ENCODE peak calls at places on chromosomes 6 and 20, in four cellular contexts. F is HepG2, M is K562, X is SK-N-SH. H is an unnamed sample. For H3K4me1, the result is how much of the 10 kb centered on the place peaks cover.

GRCh38 chr6:155213611-155214372 is 50.0 kb upstream of the CLDN20 start:
- DNase-seq in F (no peak), X (no peak), M (no peak), H (no peak)

GRCh38 chr6:1554881-1555569 is 54.7 kb upstream of the FOXC1 start:
- DNase-seq in M (peak), X (peak), F (no peak), H (no peak)

GRCh38 chr20:31708839-31709534 is 13.7 kb downstream of the BCL2L1 start:
- DNase-seq in F (no peak), X (no peak), M (no peak), H (no peak)

GRCh38 chr6:170007468-170008240 is 256.2 kb downstream of the ERMARD start:
- DNase-seq in F (no peak), M (no peak), X (peak), H (no peak)

GRCh38 chr20:8796088-8796665 is 272.7 kb upstream of the PLCB4 start:
- DNase-seq in M (no peak), X (no peak), F (no peak), H (no peak)

GRCh38 chr6:41426888-41427641 is 91.7 kb downstream of the NCR2 start:
- DNase-seq in F (no peak), X (no peak), M (no peak), H (no peak)

GRCh38 chr6:31143148-31143547 is 4.3 kb upstream of the PSORS1C2 start:
- DNase-seq in F (no peak), M (no peak), X (no peak), H (no peak)

GRCh38 chr6:13288481-13288880 is 39.9 kb downstream of the TBC1D7 start:
- DNase-seq in F (no peak), M (no peak), X (no peak), H (no peak)

GRCh38 chr6:85468326-85468725 is 18.4 kb downstream of the NT5E start:
- DNase-seq in F (peak), X (no peak), M (no peak), H (no peak)

GRCh38 chr6:99344289-99344688 is 5.2 kb downstream of the FAXC start:
- DNase-seq in M (no peak), X (no peak), F (peak), H (no peak)

GRCh38 chr6:73476722-73477121 is 15.2 kb downstream of the MTO1 start:
- DNase-seq in X (no peak), F (no peak), M (no peak), H (no peak)

GRCh38 chr6:54308677-54309315 is 555 bp downstream of the TINAG start:
- DNase-seq in X (no peak), F (no peak), M (no peak), H (no peak)

GRCh38 chr6:36954262-36954931 is at the start of gene PI16:
- DNase-seq in F (no peak), X (no peak), M (peak), H (no peak)

GRCh38 chr6:132820629-132821381 is 6.4 kb downstream of the RPS12 start:
- DNase-seq in F (peak), M (no peak), X (no peak), H (no peak)

GRCh38 chr6:16840291-16840690 is 79.0 kb upstream of the ATXN1 start:
- DNase-seq in F (no peak), X (no peak), M (no peak), H (no peak)

GRCh38 chr6:138263963-138264362 is 45.7 kb upstream of the PBOV1 start:
- DNase-seq in X (no peak), M (no peak), F (no peak), H (no peak)

GRCh38 chr6:160927416-160927815 is 64.2 kb upstream of the MAP3K4 start:
- DNase-seq in X (no peak), M (no peak), F (no peak), H (no peak)

GRCh38 chr20:9532069-9532809 is 17.8 kb downstream of the LAMP5 start:
- DNase-seq in M (no peak), X (peak), F (no peak), H (no peak)

DNA sequence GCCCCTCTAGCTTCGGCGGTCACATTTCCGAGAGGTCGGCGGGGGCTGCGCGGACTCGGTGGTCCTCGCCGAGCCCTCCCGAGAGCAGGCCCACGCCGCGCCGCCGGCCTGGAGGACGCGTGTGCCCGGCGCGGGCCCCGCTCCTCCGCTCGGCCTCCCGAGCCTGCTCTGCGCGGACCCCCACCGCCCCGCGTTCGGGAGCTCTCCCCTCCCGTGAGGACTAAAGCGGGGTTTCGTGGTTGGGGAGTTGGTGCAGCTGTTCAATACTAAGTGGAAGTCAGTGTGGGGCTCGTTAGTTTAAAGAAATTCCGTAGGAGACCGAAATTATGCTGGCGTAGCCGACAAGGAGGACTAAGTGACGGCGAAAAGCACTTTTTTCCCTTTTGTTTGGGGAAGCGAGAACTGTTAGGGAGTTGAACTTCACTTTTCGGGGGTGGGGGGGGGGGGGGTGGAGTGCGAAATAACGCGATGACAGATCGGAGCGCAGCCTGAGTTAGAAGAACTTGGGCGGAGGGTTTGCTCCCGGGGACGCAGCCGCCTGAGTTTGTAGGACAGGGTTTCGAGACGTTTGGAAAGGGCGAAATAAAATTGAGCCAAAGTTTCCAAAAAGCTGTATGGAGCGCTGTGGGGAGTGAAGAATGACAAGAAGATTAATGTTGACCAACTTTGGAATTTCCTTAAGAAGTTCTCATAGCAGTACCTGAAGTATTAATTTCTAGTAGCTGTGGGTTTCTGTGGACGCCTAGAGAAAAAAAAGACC is 1.3 kb downstream of the QKI start:
- DNase-seq in F (peak), X (peak), M (peak), H (no peak)
- TF ChIP-seq REST in F (peak), X (no peak), M (peak), H (no peak)

DNA sequence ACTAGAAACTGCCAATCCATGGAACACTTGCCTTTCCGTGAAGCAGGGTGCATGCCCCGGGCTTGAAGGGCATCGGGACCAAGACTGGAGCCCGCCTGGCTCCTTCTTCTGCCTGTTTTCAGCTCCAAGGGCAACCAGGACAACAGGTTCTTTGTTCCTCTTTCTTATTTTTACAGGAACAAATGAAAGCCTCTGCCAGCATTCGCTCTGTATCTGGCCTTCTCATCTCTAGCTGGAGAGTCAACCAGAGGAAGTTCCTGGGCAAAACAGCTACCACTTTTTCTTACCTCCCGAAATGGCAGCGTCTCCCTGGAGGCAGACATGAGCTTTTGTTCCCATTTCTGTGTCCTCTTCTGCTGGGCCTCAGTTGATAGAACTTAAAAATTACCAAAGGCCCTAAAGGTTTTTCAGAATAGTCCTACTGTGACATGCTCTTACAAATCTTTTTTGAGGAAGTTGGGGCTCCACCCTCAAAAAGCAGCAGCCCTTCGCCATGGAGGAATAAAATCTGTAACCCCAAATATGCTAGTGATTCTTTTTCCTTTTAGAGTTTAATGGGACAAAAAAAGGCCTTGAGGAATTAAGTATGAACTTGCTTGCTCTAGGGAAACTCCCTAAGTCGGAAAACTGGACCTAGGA is 74.0 kb upstream of the NAA20 start:
- DNase-seq in M (no peak), X (no peak), F (no peak), H (no peak)
- H3K4me1 ChIP-seq in M (under half), X (under half), F (half or more), H (under half)

GRCh38 chr20:63233061-63233344 is 2.7 kb upstream of the BIRC7 start:
- DNase-seq in F (no peak), M (no peak), X (no peak), H (no peak)

GRCh38 chr20:63228786-63229185 is 6.9 kb upstream of the BIRC7 start:
- DNase-seq in M (peak), F (no peak), X (no peak), H (no peak)

GRCh38 chr20:63233924-63234323 is 1.8 kb upstream of the BIRC7 start:
- DNase-seq in F (no peak), M (no peak), X (no peak), H (no peak)

GRCh38 chr20:63232235-63233060 is 3.3 kb upstream of the BIRC7 start:
- DNase-seq in F (no peak), X (no peak), M (no peak), H (peak)

GRCh38 chr20:63230800-63231268 is 4.9 kb upstream of the BIRC7 start:
- DNase-seq in X (peak), F (peak), M (peak), H (no peak)
- TF ChIP-seq ELF1 in X (no peak), F (no peak), M (no peak), H (no peak)

DNA sequence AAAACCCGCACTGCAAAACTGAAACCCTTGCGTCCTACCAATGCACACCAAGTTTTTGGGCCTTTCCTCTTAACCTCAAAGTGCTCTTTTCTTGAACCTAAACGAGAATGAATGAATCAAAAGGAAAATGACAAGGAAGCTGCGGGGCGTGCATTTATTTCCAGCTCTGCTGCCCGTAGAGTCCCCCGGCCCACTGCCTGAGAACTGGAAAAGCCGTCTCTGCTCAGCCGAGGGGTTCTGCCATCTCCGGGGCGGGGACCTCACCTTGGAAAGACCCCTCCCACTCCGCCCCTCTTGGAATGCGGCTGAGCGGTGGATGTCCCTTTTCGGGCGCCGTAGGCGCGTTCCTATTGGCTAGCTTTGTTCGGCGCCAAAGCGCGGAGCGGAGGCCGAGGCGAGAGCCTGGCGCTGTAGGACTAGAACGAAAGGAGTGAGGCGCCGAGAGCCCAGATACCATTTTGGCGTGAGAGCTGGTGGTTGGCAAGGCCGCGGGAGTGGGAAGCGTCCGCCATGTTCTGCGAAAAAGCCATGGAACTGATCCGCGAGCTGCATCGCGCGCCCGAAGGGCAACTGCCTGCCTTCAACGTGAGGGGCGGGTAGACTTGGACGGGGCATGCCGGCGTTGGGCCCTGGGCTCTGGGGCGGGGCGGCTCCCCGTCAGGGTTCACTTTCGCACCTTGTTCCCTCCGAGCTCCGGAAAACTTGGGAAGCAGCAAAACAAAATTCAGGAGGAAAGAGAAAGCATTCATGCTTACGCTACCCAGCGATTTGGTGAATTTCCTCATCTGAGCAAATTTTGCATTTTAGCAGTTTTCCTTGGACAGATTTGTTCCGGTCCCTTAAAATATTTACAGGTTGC is at the start of gene GINS1:
- DNase-seq in M (peak), X (peak), F (peak), H (peak)
- TF ChIP-seq REST in M (no peak), X (peak), F (peak), H (no peak)

GRCh38 chr20:48789185-48789668 is 38.6 kb downstream of the PREX1 start:
- DNase-seq in F (no peak), M (no peak), X (no peak), H (no peak)

GRCh38 chr20:48789781-48790544 is 37.8 kb downstream of the PREX1 start:
- DNase-seq in M (no peak), X (no peak), F (no peak), H (no peak)

GRCh38 chr20:48788486-48789072 is 39.2 kb downstream of the PREX1 start:
- DNase-seq in M (no peak), X (no peak), F (no peak), H (no peak)

GRCh38 chr20:48786916-48787676 is 40.7 kb downstream of the PREX1 start:
- DNase-seq in F (no peak), M (no peak), X (no peak), H (no peak)

DNA sequence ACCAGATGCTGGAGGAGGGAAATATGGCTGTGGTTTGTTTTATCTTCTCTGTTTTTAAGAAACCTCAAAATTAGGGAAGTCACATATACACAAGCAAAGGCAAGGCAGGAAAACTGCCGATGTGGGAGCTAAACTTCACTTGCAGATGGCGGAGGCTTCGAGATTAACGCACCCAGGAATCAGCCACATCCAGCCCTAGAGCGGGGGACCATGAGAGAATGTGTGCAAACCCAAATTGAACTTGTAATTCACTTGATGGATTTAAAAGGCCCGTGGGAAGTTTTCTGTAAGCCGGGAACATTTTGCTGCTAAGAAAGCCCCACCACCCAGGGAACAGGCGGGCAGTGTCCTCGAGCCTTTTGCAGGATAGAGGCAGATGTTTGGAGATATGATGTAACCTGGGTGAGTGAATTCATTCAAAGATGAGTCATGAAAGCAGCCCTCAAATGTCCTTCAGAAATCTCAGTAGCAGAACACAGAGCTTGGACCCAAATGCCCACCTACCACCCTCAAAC is 39.9 kb downstream of the PREX1 start:
- DNase-seq in X (no peak), M (no peak), F (peak), H (no peak)
- H3K4me1 ChIP-seq in X (under half), M (under half), F (under half), H (under half)

DNA sequence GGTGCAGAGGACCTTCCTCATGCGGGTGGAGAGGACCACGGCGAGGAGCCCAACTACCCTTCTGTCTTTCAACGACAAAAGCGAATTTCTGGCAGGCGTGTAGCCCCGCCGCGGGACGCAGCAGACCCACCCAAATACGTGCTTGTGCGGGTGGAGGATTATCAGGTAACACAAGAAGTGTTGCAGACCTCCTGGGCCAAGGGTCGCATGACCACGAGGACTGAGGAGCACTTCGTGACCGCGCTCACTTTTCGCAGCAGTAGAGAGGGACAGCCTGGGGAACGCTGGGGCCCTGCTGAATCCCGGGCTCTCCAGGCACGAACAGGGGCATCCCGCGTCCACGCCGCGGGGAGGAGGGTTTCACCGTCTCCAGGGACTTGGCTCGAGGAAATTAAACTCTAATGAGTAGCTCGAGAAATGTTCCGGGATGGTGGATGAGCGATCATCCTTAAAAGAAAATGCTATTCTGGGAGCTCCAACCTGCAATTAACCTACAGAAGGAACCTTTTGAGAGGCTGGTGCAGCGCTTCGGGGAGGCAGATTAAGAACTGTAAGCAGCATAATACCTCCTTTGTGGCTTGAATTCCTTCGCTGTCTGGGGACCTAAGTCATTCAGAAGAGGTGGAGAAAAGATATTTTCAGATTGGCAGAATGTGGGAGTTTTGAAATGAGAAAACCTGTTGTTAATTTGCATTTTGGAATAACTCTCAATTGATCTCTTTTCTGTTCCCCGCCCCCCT is 828 bp downstream of the C6orf141 start:
- DNase-seq in M (no peak), F (no peak), X (no peak), H (no peak)
- TF ChIP-seq ELF1 in M (no peak), F (no peak), X (no peak), H (no peak)

DNA sequence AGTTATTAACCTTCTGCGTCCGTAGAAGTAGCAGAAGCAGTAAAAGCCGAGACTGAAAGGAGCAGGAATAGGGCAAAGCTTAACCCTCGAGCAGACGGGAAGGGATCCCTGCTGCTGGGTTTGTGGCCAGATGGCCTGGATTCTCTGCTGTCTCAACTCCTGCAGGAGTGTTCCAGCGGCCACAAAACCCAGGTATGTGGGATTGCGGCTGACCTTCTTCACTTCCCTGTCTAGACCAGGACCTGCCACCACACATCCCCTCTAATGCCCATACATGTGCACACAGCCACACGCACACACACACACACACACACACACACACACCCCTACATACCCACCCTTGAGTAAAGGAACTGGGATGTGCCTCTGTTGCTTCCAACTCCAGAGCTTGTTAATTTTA is 33.1 kb upstream of the TNFRSF21 start:
- DNase-seq in F (no peak), X (no peak), M (no peak), H (no peak)
- TF ChIP-seq REST in F (no peak), X (no peak), M (no peak), H (no peak)

DNA sequence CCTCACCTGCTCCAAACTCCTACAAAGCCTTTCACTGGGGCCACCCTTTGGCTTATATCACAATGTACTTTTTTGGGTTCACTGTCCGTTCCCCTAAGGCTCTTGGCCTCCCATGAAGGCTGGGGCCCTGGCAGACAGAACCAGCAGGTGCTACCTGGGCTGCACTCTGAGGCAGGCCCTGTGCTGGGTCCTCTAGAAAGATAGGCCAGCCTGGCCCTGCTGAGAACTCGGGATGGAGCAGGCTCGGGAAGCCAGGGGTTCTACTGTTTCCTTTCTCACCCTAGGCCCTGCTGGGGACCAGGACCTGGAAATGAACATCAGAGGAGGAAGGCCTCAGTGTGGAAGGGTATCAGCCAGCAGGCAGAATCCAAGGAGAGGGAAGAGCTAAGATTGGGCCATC is 79.5 kb downstream of the MRPL14 start:
- DNase-seq in M (no peak), F (no peak), X (no peak), H (no peak)
- H3K4me1 ChIP-seq in M (half or more), F (under half), X (half or more), H (half or more)

H was measured in HCT116.